ENCODE peak calls at places on chromosomes 13 and 19, in nine cellular contexts. G is NCI-H1417; Y is brain microvascular endothelial cell; N is mucosa of gallbladder; A is stimulated activated CD4-positive, alpha-beta T cell treated with anti-CD3 and anti-CD28 coated beads, Interleukin-1b, Interleukin-23, amount 100 ng/mL, for 24 hours; P is ureter; J is NCI-H2081; B is ascending aorta; H is NCI-H524 treated with DMSO at 0.1 percent for 48 hours. D is an unnamed sample.

GRCh38 chr19:18227781-18228271 is 1.6 kb upstream of the PDE4C start:
- DNase-seq in G (no peak), B (no peak), J (no peak), N (no peak), Y (no peak), A (no peak), H (no peak), P (no peak), D (no peak)

GRCh38 chr13:99370476-99371272 is 63.5 kb upstream of the GPR183 start:
- DNase-seq in N (no peak), Y (no peak), J (no peak), H (no peak), G (peak), B (no peak), P (peak), A (no peak), D (no peak)

GRCh38 chr13:32142115-32142514 is 110.5 kb downstream of the FRY start:
- DNase-seq in J (no peak), H (no peak), A (no peak), N (no peak), P (no peak), B (no peak), G (no peak), Y (no peak), D (no peak)

GRCh38 chr13:50396001-50396400 is 380.8 kb downstream of the KCNRG start:
- DNase-seq in J (no peak), G (no peak), Y (no peak), P (no peak), A (no peak), B (no peak), N (no peak), H (peak), D (no peak)

GRCh38 chr13:78638216-78638615 is 20.7 kb downstream of the OBI1 start:
- DNase-seq in P (no peak), A (no peak), J (no peak), G (no peak), H (no peak), N (no peak), B (no peak), Y (no peak), D (no peak)

GRCh38 chr19:34793562-34793961 is 20.5 kb upstream of the ZNF599 start:
- DNase-seq in P (peak), Y (no peak), G (no peak), J (no peak), N (no peak), A (no peak), B (no peak), H (no peak), D (no peak)

GRCh38 chr13:70375718-70376117 is 267.5 kb upstream of the KLHL1 start:
- DNase-seq in N (no peak), P (no peak), Y (no peak), J (peak), A (no peak), H (peak), G (no peak), B (no peak), D (no peak)

GRCh38 chr13:31681133-31681532 is 58.2 kb upstream of the RXFP2 start:
- DNase-seq in B (no peak), N (no peak), A (no peak), G (no peak), J (no peak), P (no peak), H (no peak), Y (no peak), D (no peak)

GRCh38 chr13:23506071-23506820 is 64.0 kb upstream of the TNFRSF19 start:
- DNase-seq in N (no peak), J (no peak), Y (no peak), B (no peak), H (no peak), P (no peak), G (peak), A (no peak), D (no peak)

GRCh38 chr13:52599037-52599852 is 43.0 kb upstream of the HNRNPA1L2 start:
- DNase-seq in G (peak), N (no peak), Y (peak), P (no peak), J (no peak), A (no peak), B (no peak), H (no peak), D (no peak)

GRCh38 chr13:26061947-26062346 is 10.1 kb upstream of the SHISA2 start:
- DNase-seq in N (no peak), P (no peak), A (no peak), J (no peak), G (no peak), B (no peak), Y (peak), H (no peak), D (no peak)

GRCh38 chr19:19595171-19595701 is 23.3 kb downstream of the PBX4 start:
- DNase-seq in B (no peak), N (peak), H (no peak), Y (peak), A (no peak), J (peak), P (peak), G (no peak), D (no peak)

GRCh38 chr19:45408121-45408520 is 1.7 kb downstream of the POLR1G start:
- DNase-seq in Y (no peak), B (no peak), P (no peak), N (no peak), A (no peak), G (no peak), J (no peak), H (no peak), D (no peak)

GRCh38 chr19:33275559-33275932 is 26.8 kb downstream of the CEBPA start:
- DNase-seq in J (no peak), Y (no peak), G (no peak), P (no peak), N (no peak), B (no peak), H (no peak), A (no peak), D (no peak)

GRCh38 chr13:98487522-98487921 is 89.4 kb downstream of the STK24 start:
- DNase-seq in A (no peak), B (no peak), N (no peak), G (no peak), P (no peak), J (no peak), H (no peak), Y (no peak), D (no peak)

GRCh38 chr13:113211774-113212173 is 2.4 kb downstream of the CUL4A start:
- DNase-seq in B (no peak), N (no peak), G (no peak), Y (no peak), J (no peak), P (no peak), H (no peak), A (no peak), D (peak)

GRCh38 chr19:42555801-42556200 is 27.5 kb upstream of the CEACAM1 start:
- DNase-seq in P (no peak), N (no peak), G (no peak), Y (no peak), H (no peak), J (no peak), A (no peak), B (no peak), D (no peak)

GRCh38 chr19:35088514-35088913 is 27.1 kb upstream of the FXYD3 start:
- DNase-seq in B (no peak), H (peak), J (no peak), N (peak), A (no peak), P (no peak), Y (peak), G (no peak), D (no peak)

GRCh38 chr19:37329686-37330085 is 41.2 kb upstream of the ZNF527 start:
- DNase-seq in G (no peak), N (no peak), Y (no peak), B (no peak), A (no peak), J (no peak), P (no peak), H (no peak), D (no peak)

GRCh38 chr19:30784850-30785459 is 412.8 kb downstream of the ZNF536 start:
- DNase-seq in A (peak), Y (peak), H (no peak), P (peak), B (no peak), G (peak), N (peak), J (no peak), D (peak)

GRCh38 chr19:4278926-4279529 is at the start of gene SHD:
- DNase-seq in P (no peak), Y (no peak), A (no peak), B (no peak), N (no peak), J (no peak), G (no peak), H (no peak), D (no peak)

GRCh38 chr13:113930711-113931637 is 42.9 kb downstream of the C13orf46 start:
- DNase-seq in Y (no peak), A (no peak), P (peak), N (no peak), G (no peak), J (no peak), H (no peak), B (no peak), D (no peak)

GRCh38 chr13:109479534-109479933 is 306.8 kb downstream of the IRS2 start:
- DNase-seq in P (no peak), B (no peak), J (no peak), G (no peak), H (no peak), Y (no peak), N (no peak), A (no peak), D (no peak)

GRCh38 chr13:24272452-24273161 is 36.8 kb upstream of the C1QTNF9 start:
- DNase-seq in A (no peak), G (no peak), B (no peak), H (peak), Y (no peak), J (no peak), P (no peak), N (no peak), D (no peak)

GRCh38 chr13:110274687-110275086 is 32.3 kb downstream of the COL4A1 start:
- DNase-seq in A (no peak), H (no peak), N (no peak), G (no peak), B (no peak), P (peak), Y (no peak), J (no peak), D (no peak)

GRCh38 chr13:37669845-37670244 is 71.3 kb upstream of the POSTN start:
- DNase-seq in P (no peak), Y (no peak), N (no peak), B (no peak), G (no peak), A (no peak), J (no peak), H (no peak), D (no peak)

GRCh38 chr19:38599722-38600121 is 18.0 kb downstream of the MAP4K1 start:
- DNase-seq in J (no peak), N (no peak), B (no peak), A (no peak), P (no peak), H (no peak), G (no peak), Y (no peak), D (no peak)

GRCh38 chr13:49597043-49597669 is 11.8 kb upstream of the RCBTB1 start:
- DNase-seq in P (no peak), N (no peak), A (no peak), Y (no peak), H (no peak), B (no peak), G (no peak), J (no peak), D (peak)

GRCh38 chr19:46955813-46956371 is 63.7 kb upstream of the NPAS1 start:
- DNase-seq in N (no peak), P (no peak), H (no peak), A (no peak), J (no peak), G (no peak), B (no peak), Y (no peak), D (no peak)

GRCh38 chr13:26718872-26719271 is 41.7 kb downstream of the GPR12 start:
- DNase-seq in G (no peak), H (no peak), P (no peak), N (no peak), J (no peak), B (no peak), A (no peak), Y (no peak), D (no peak)

GRCh38 chr19:6039541-6040225 is 61.7 kb upstream of the RANBP3 start:
- DNase-seq in H (no peak), N (no peak), Y (no peak), P (peak), G (no peak), J (no peak), B (no peak), A (no peak), D (no peak)